ENCODE peak calls at places on chromosomes 5 and 9, in four cellular contexts. P, W, N and D are unnamed samples. For H3K79me2, the result is how much of the 10 kb centered on the place peaks cover.

GRCh38 chr9:105116047-105116868 is 128.2 kb upstream of the SLC44A1 start:
- DNase-seq in P (no peak), W (no peak), N (no peak), D (no peak)

GRCh38 chr5:58871648-58872242 is 288.9 kb downstream of the RAB3C start:
- DNase-seq in P (no peak), W (no peak), N (peak), D (peak)

GRCh38 chr5:11528720-11529119 is 375.5 kb downstream of the CTNND2 start:
- DNase-seq in P (no peak), W (no peak), N (no peak), D (no peak)

GRCh38 chr5:177429248-177430045 is 3.0 kb downstream of the GRK6 start:
- DNase-seq in P (no peak), W (no peak), N (no peak), D (no peak)

GRCh38 chr9:131334568-131335105 is 45.1 kb downstream of the PLPP7 start:
- DNase-seq in P (no peak), W (peak), N (no peak), D (peak)

GRCh38 chr5:32454821-32455220 is 10.3 kb upstream of the ZFR start:
- DNase-seq in P (no peak), W (no peak), N (no peak), D (no peak)

GRCh38 chr5:172096184-172096941 is 89.9 kb upstream of the FBXW11 start:
- DNase-seq in P (no peak), W (no peak), N (no peak), D (no peak)

GRCh38 chr9:121288874-121289553 is 21.1 kb downstream of the GSN start:
- DNase-seq in P (peak), W (peak), N (peak), D (peak)

GRCh38 chr9:119278138-119278537 is 91.1 kb downstream of the BRINP1 start:
- DNase-seq in P (no peak), W (no peak), N (no peak), D (no peak)

GRCh38 chr5:33936381-33937016 is at the start of gene RXFP3:
- DNase-seq in P (no peak), W (peak), N (no peak), D (peak)

GRCh38 chr5:150538007-150538917 is 30.3 kb downstream of the NDST1 start:
- DNase-seq in P (no peak), W (peak), N (no peak), D (peak)

GRCh38 chr5:113271015-113271414 is 163.8 kb downstream of the TSSK1B start:
- DNase-seq in P (no peak), W (peak), N (no peak), D (peak)

GRCh38 chr5:143229426-143229895 is 174.0 kb downstream of the NR3C1 start:
- DNase-seq in P (no peak), W (no peak), N (no peak), D (no peak)

GRCh38 chr9:124725068-124725452 is 46.1 kb downstream of the NR6A1 start:
- DNase-seq in P (no peak), W (no peak), N (peak), D (no peak)

GRCh38 chr5:130526708-130527107 is 622.4 kb downstream of the CHSY3 start:
- DNase-seq in P (peak), W (peak), N (no peak), D (no peak)

GRCh38 chr5:135461752-135462151 is 9.6 kb upstream of the TIFAB start:
- DNase-seq in P (no peak), W (no peak), N (no peak), D (no peak)

GRCh38 chr9:127974002-127974768 is 6.6 kb downstream of the EEIG1 start:
- DNase-seq in P (no peak), W (no peak), N (no peak), D (no peak)

GRCh38 chr5:54905942-54906537 is 79.4 kb downstream of the ESM1 start:
- DNase-seq in P (peak), W (no peak), N (peak), D (peak)

GRCh38 chr5:134600600-134600999 is 32.0 kb downstream of the SAR1B start:
- DNase-seq in P (no peak), W (peak), N (no peak), D (peak)

GRCh38 chr5:172554562-172554961 is 86.5 kb upstream of the NEURL1B start:
- DNase-seq in P (no peak), W (no peak), N (no peak), D (no peak)

GRCh38 chr5:124662261-124662781 is 84.1 kb downstream of the ZNF608 start:
- DNase-seq in P (peak), W (no peak), N (no peak), D (no peak)

GRCh38 chr5:173454764-173455598 is 126.8 kb upstream of the STC2 start:
- DNase-seq in P (peak), W (peak), N (peak), D (peak)

GRCh38 chr5:133552925-133553525 is 59.3 kb downstream of the FSTL4 start:
- DNase-seq in P (peak), W (peak), N (peak), D (peak)

GRCh38 chr5:64754066-64754465 is 14.4 kb downstream of the SREK1IP1 start:
- DNase-seq in P (no peak), W (no peak), N (no peak), D (no peak)

DNA sequence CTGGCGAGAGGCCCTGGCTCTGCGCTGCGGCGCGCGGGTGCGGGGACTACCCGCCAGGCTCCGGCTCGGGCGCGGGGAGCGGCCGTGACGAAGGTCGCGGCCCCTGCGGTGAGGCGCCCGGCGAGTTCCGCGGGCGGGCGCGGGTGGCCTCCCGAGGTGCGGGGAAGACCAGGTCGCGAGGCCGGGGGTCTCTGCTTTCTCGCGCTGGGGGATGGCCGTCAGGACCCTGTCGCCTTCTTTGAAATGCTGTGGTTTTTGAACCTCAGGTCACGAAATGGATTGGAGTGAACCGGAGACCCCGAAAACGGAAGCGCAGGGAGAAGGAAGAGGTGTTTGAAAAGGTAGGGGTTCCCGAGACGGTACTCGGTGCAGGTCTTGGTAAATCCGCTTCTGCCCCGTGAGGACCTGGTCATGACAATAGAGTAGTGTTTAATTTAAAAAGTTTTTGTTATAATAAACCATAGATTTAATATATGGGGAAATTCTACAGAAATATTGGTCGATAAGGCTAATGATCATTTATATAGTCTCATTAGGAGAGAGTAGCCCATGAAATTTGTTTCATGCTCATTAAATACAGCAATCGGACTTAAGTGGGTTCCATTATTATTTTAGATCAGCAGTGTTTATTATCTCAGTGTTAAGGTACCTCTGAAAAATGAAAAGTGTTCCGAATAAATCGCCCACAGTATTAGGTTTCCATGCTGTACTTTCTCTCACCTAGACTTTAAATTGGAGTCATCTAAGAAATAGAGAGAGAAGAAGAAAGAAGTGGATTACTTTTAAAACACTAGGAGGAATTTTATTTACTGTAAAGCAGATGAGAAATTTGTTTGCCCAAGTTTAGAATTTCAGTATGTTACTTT is 279.0 kb downstream of the AOPEP start:
- DNase-seq in P (no peak), W (no peak), N (no peak), D (peak)
- TF ChIP-seq EZH2 in P (no peak), W (no peak), N (no peak), D (no peak)

GRCh38 chr9:33823801-33824200 is 6.8 kb downstream of the UBE2R2 start:
- DNase-seq in P (no peak), W (no peak), N (no peak), D (no peak)
- H3K79me2 ChIP-seq in P (half or more), W (half or more), N (half or more), D (half or more)

DNA sequence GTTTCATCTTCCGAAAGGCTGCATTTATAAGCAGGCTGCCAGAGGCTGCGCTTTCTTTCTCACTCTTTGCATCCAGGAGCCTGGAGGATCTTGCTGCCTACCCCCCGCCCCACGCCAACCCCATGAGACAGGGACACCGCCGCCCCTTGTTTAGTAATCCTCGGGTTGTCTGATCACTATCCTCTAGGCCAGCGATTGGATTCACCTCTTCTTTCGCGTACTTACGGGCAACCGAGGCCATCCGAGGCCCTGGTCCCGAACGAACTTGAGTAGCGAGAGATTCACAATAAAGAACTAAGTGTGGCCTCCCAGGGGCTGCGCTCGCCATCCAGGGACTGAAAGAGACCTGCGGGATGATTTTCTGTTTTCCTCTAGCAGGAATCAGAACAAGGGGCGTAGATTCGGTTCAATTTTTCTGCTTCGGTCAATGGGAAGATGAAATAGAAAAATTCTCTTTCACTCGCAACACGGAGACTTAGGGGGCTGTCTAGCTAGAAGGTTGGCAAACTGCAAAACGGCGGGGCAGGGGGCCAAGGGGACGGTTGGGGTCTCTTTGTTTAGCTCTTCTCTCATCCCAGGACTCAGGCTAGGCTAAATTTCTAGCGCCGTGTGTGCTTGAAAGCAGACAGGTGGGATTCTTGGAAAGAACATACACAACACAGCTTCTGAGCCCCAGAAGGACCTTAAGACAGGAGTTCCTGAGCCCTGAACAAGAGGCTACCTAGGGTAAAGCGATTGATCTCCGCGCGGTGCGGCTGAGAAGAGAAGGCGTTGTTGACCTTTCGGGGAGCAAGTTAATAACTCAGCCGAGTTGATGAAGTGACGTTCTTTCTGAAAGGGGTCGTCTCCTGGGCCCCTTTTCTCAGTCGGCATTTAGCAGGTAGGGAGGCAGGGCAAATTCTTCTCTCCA is 5.8 kb upstream of the ISL1 start:
- DNase-seq in P (no peak), W (no peak), N (no peak), D (no peak)
- TF ChIP-seq EZH2 in P (no peak), W (no peak), N (no peak), D (no peak)

GRCh38 chr5:6733411-6734242 is 20.4 kb downstream of the TENT4A start:
- DNase-seq in P (no peak), W (peak), N (no peak), D (peak)
- H3K79me2 ChIP-seq in P (half or more), W (half or more), N (half or more), D (half or more)